ENCODE peak calls at places on chromosome 11, in five cellular contexts. W is BE2C, Y is adrenal gland, O is fibroblast of lung, K is glutamatergic neuron. C is an unnamed sample.

GRCh38 chr11:2750101-2750509 is 50.3 kb upstream of the KCNQ1OT1 start:
- DNase-seq in W (no peak), Y (peak; percentile 10), O (no peak), K (no peak), C (no peak)

GRCh38 chr11:69365567-69365966 is 71.6 kb downstream of the MYEOV start:
- DNase-seq in W (no peak), Y (no peak), O (no peak), K (no peak), C (no peak)

GRCh38 chr11:26987726-26988125 is 6.2 kb upstream of the FIBIN start:
- DNase-seq in W (no peak), Y (no peak), O (no peak), K (no peak), C (no peak)

GRCh38 chr11:17986007-17986710 is 26.7 kb downstream of the SERGEF start:
- DNase-seq in W (no peak), Y (peak; percentile 29), O (peak; percentile 83), K (no peak), C (no peak)

GRCh38 chr11:99271527-99271926 is 250.8 kb downstream of the CNTN5 start:
- DNase-seq in W (no peak), Y (no peak), O (no peak), K (no peak), C (no peak)

GRCh38 chr11:16771350-16772140 is 33.1 kb downstream of the C11orf58 start:
- DNase-seq in W (no peak), Y (no peak), O (no peak), K (no peak), C (no peak)

GRCh38 chr11:71456831-71457230 is 3.8 kb downstream of the NADSYN1 start:
- DNase-seq in W (no peak), Y (no peak), O (no peak), K (peak; percentile 7), C (no peak)

GRCh38 chr11:122159173-122159701 is 43.2 kb upstream of the BLID start:
- DNase-seq in W (peak; percentile 13), Y (no peak), O (peak; percentile 82), K (peak; percentile 16), C (no peak)

GRCh38 chr11:79400717-79401330 is 40.0 kb downstream of the TENM4 start:
- DNase-seq in W (peak; percentile 64), Y (peak; percentile 80), O (no peak), K (peak; percentile 63), C (no peak)

GRCh38 chr11:111539426-111540113 is 950 bp upstream of the LAYN start:
- DNase-seq in W (no peak), Y (no peak), O (no peak), K (no peak), C (no peak)

GRCh38 chr11:60084866-60085265 is 3.6 kb upstream of the MS4A2 start:
- DNase-seq in W (no peak), Y (no peak), O (no peak), K (no peak), C (no peak)

GRCh38 chr11:76742912-76743311 is 40.2 kb upstream of the TSKU start:
- DNase-seq in W (no peak), Y (no peak), O (peak; percentile 7), K (no peak), C (no peak)

GRCh38 chr11:11786771-11787170 is 55.0 kb upstream of the USP47 start:
- DNase-seq in W (no peak), Y (no peak), O (peak; percentile 20), K (no peak), C (no peak)

GRCh38 chr11:110431212-110432073 is 1.7 kb downstream of the FDX1 start:
- DNase-seq in W (no peak), Y (no peak), O (peak; percentile 19), K (no peak), C (no peak)

GRCh38 chr11:85088286-85088685 is 538.9 kb downstream of the DLG2 start:
- DNase-seq in W (no peak), Y (no peak), O (peak; percentile 61), K (no peak), C (no peak)

GRCh38 chr11:123238297-123238696 is 43.2 kb upstream of the CLMP start:
- DNase-seq in W (no peak), Y (no peak), O (no peak), K (no peak), C (no peak)

GRCh38 chr11:22536036-22536435 is 89.6 kb downstream of the FANCF start:
- DNase-seq in W (no peak), Y (no peak), O (peak; percentile 72), K (no peak), C (no peak)

GRCh38 chr11:2909145-2909914 is 19.9 kb downstream of the PHLDA2 start:
- DNase-seq in W (no peak), Y (no peak), O (no peak), K (no peak), C (no peak)

GRCh38 chr11:126163074-126163700 is 48.3 kb downstream of the RPUSD4 start:
- DNase-seq in W (peak; percentile 61), Y (peak; percentile 24), O (peak; percentile 94), K (peak; percentile 67), C (peak; percentile 52)

GRCh38 chr11:68505596-68505995 is 45.0 kb downstream of the PPP6R3 start:
- DNase-seq in W (no peak), Y (no peak), O (peak; percentile 43), K (no peak), C (no peak)

GRCh38 chr11:18253778-18254338 is 5.4 kb upstream of the SAA2 start:
- DNase-seq in W (no peak), Y (no peak), O (no peak), K (no peak), C (no peak)

GRCh38 chr11:2580061-2580421 is 119.8 kb downstream of the KCNQ1OT1 start:
- DNase-seq in W (peak; percentile 1), Y (peak; percentile 41), O (no peak), K (peak; percentile 13), C (peak; percentile 11)

GRCh38 chr11:69718147-69718546 is 14.3 kb upstream of the FGF19 start:
- DNase-seq in W (peak; percentile 88), Y (no peak), O (no peak), K (peak; percentile 88), C (no peak)

GRCh38 chr11:120324932-120325810 is at the start of gene TLCD5:
- DNase-seq in W (peak; percentile 92), Y (peak; percentile 78), O (peak; percentile 77), K (peak; percentile 90), C (no peak)

GRCh38 chr11:62552931-62553838 is 6.6 kb upstream of the AHNAK start:
- DNase-seq in W (no peak), Y (peak; percentile 96), O (peak; percentile 98), K (no peak), C (no peak)

GRCh38 chr11:2402890-2403645 is 2.5 kb downstream of the TSSC4 start:
- DNase-seq in W (no peak), Y (no peak), O (no peak), K (no peak), C (no peak)

GRCh38 chr11:60863550-60864521 is 3.5 kb upstream of the ZP1 start:
- DNase-seq in W (no peak), Y (no peak), O (no peak), K (no peak), C (no peak)

GRCh38 chr11:57085604-57086003 is 96.1 kb upstream of the LRRC55 start:
- DNase-seq in W (no peak), Y (no peak), O (no peak), K (no peak), C (no peak)

GRCh38 chr11:121723261-121723741 is 270.5 kb upstream of the SORL1-AS1 start:
- DNase-seq in W (peak; percentile 58), Y (no peak), O (peak; percentile 60), K (peak; percentile 41), C (no peak)

GRCh38 chr11:94997437-94997836 is 23.9 kb downstream of the KDM4D start:
- DNase-seq in W (no peak), Y (no peak), O (no peak), K (no peak), C (no peak)

GRCh38 chr11:64317325-64317960 is at the start of gene TRMT112:
- DNase-seq in W (peak; percentile 85), Y (peak; percentile 99), O (peak; percentile 99), K (peak; percentile 84), C (peak; percentile 87)

GRCh38 chr11:64313491-64314145 is 3.7 kb downstream of the TRMT112 start:
- DNase-seq in W (no peak), Y (peak; percentile 77), O (no peak), K (no peak), C (no peak)

GRCh38 chr11:64314805-64315561 is 2.4 kb downstream of the TRMT112 start:
- DNase-seq in W (no peak), Y (peak; percentile 27), O (no peak), K (no peak), C (no peak)

GRCh38 chr11:64312947-64313346 is 4.4 kb downstream of the TRMT112 start:
- DNase-seq in W (no peak), Y (no peak), O (no peak), K (no peak), C (no peak)

GRCh38 chr11:64314146-64314804 is 3.1 kb downstream of the TRMT112 start:
- DNase-seq in W (no peak), Y (no peak), O (no peak), K (no peak), C (no peak)
- TF ChIP-seq CTCF in W (peak; percentile 19), Y (no peak), O (peak; percentile 35), K (peak; percentile 28), C (no peak)

GRCh38 chr11:4991066-4991465 is 3.6 kb upstream of the OR51L1 start:
- DNase-seq in W (no peak), Y (no peak), O (peak; percentile 2), K (no peak), C (no peak)
- TF ChIP-seq CTCF in W (no peak), Y (no peak), O (no peak), K (no peak), C (no peak)

DNA sequence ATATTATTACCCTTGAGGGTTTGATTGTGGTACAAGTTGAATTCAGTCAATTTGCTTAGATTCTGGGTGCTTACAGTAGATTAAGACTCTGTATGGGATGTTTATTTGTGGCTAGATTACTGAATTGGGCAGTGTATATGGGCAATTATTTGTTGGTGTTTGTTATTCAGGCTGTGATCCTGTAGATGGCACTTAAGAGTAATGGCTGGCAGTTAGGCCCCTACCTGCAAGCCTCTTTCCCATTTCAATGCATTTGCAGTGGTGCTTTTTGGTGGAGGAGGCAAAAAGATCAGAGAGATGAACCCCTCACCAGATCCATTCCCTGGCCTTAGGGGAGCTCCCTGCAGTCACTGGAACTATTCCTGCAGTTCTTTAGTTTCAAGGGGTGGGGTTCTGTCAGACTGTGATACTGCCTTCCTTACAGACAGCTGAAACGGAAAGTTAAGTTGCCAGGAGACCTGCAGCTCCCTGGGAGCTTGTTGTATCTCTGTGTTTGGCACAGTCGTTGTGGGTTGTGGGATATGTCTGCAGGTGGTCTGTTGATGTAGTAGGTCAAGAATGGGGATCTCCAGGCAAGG is 199.5 kb downstream of the AASDHPPT start:
- DNase-seq in W (no peak), Y (no peak), O (peak; percentile 39), K (no peak), C (no peak)
- TF ChIP-seq CTCF in W (no peak), Y (no peak), O (peak; percentile 34), K (no peak), C (no peak)

DNA sequence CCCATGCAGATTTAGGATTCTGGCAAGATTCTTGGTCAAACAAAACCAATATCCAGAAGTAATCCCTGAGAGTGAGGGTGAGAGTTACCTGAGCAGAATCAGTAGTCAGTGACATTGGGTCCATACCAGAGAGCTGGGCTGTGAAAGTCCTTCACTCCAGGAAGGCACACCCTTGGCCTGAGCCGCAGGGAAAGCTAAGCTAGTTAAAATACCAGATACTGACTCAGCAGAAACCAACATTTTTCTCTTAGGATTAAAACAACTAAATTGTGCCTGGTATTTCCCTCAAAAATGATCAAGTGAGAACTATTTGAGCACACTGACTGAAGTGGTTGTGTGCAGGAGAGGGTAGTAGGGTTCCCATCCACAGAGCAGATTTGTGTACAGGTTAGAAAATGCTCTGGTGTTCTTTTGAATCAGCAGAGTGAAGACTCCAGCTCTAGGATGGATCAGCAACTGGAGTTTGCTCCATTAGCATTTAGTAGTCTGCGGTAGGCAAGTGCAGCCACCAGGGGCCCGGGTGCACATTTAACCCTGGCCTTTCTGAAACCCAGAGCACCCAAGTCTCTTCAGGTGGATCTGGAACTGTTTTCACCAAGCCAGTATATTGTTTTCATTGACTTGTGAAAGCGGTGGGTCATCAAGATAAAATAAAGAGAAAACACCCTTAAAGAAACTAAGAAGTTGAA is 100.7 kb upstream of the CLPB start:
- DNase-seq in W (no peak), Y (no peak), O (peak; percentile 41), K (no peak), C (no peak)
- TF ChIP-seq CTCF in W (peak; percentile 33), Y (no peak), O (peak; percentile 7), K (peak; percentile 16), C (no peak)